ENCODE peak calls at places on chromosomes 12 and 14, in ten cellular contexts. M is GM20000; C is CD8-positive, alpha-beta memory T cell; P is hippocampal formation; X is MM.1S; V is cardiac fibroblast; G is mucosa of descending colon; D is HS-27A; B is T-helper 9 cell; Y is activated CD8-positive, alpha-beta memory T cell treated with anti-CD3 and anti-CD28 coated beads for 24 hours. U is an unnamed sample.
A peak's percentile ranks its signal among the peaks of the same experiment; 100 is the strongest.

GRCh38 chr12:66149702-66150398 is 19.3 kb upstream of the LLPH start:
- DNase-seq in M (no peak), C (no peak), P (no peak), X (no peak), V (peak; percentile 28), G (peak; percentile 52), D (no peak), B (no peak), Y (no peak), U (no peak)

GRCh38 chr14:100786131-100786530 is 39.8 kb upstream of the MEG3 start:
- DNase-seq in M (no peak), C (no peak), P (peak; percentile 58), X (no peak), V (no peak), G (no peak), D (no peak), B (no peak), Y (no peak), U (no peak)

GRCh38 chr12:124111006-124111405 is 138.0 kb downstream of the ZNF664 start:
- DNase-seq in M (no peak), C (no peak), P (no peak), X (no peak), V (no peak), G (no peak), D (no peak), B (no peak), Y (no peak), U (no peak)

GRCh38 chr12:666766-667308 is 3.6 kb upstream of the NINJ2 start:
- DNase-seq in M (no peak), C (peak; percentile 58), P (no peak), X (no peak), V (peak; percentile 51), G (no peak), D (no peak), B (no peak), Y (peak; percentile 70), U (peak; percentile 66)

GRCh38 chr14:89813485-89814080 is 140.9 kb downstream of the EFCAB11 start:
- DNase-seq in M (no peak), C (no peak), P (no peak), X (no peak), V (peak; percentile 89), G (no peak), D (peak; percentile 91), B (no peak), Y (no peak), U (no peak)

GRCh38 chr12:46214668-46215429 is 54.0 kb downstream of the SLC38A1 start:
- DNase-seq in M (no peak), C (peak; percentile 95), P (no peak), X (peak; percentile 94), V (no peak), G (peak; percentile 77), D (no peak), B (peak; percentile 69), Y (peak; percentile 82), U (peak; percentile 85)

GRCh38 chr12:108622425-108622824 is 11.3 kb downstream of the SELPLG start:
- DNase-seq in M (no peak), C (no peak), P (no peak), X (no peak), V (peak; percentile 88), G (peak; percentile 40), D (no peak), B (no peak), Y (no peak), U (peak; percentile 38)

GRCh38 chr12:91215940-91216454 is 33.4 kb upstream of the DCN start:
- DNase-seq in M (no peak), C (no peak), P (no peak), X (no peak), V (peak; percentile 57), G (no peak), D (no peak), B (no peak), Y (no peak), U (no peak)

GRCh38 chr12:46787496-46788055 is 38.2 kb downstream of the SLC38A4 start:
- DNase-seq in M (no peak), C (no peak), P (no peak), X (no peak), V (peak; percentile 29), G (no peak), D (no peak), B (no peak), Y (no peak), U (no peak)

GRCh38 chr14:60721331-60722162 is 2.6 kb downstream of the SIX4 start:
- DNase-seq in M (peak; percentile 70), C (peak; percentile 71), P (peak; percentile 7), X (no peak), V (peak; percentile 54), G (peak; percentile 50), D (no peak), B (peak; percentile 39), Y (peak; percentile 83), U (peak; percentile 39)

U was measured in CD4-positive, CD25-positive, alpha-beta regulatory T cell.